ENCODE peak calls at places on chromosomes 13 and 19, in six cellular contexts. R is fibroblast of the conjunctiva; O is SW 1271; T is cardiac muscle cell; J is activated CD4-positive, alpha-beta T cell treated with anti-CD3 and anti-CD28 coated beads, Interleukin-2, amount 50 U/mL, for 48 hours; X is AG08396. D is an unnamed sample.

GRCh38 chr19:28185646-28186045 is 1027.3 kb downstream of the UQCRFS1 start:
- DNase-seq in R (no peak), O (no peak), T (no peak), J (no peak), X (no peak), D (no peak)

GRCh38 chr13:64912141-64912540 is 2318.0 kb downstream of the PCDH9 start:
- DNase-seq in R (peak; percentile 5), O (peak; percentile 82), T (peak; percentile 72), J (no peak), X (no peak), D (no peak)

GRCh38 chr13:23515116-23515515 is 55.1 kb upstream of the TNFRSF19 start:
- DNase-seq in R (no peak), O (no peak), T (no peak), J (no peak), X (no peak), D (no peak)

GRCh38 chr13:60396783-60397692 is at the start of gene TDRD3:
- DNase-seq in R (peak; percentile 78), O (peak; percentile 75), T (peak; percentile 89), J (peak; percentile 80), X (peak; percentile 90), D (peak; percentile 88)

GRCh38 chr19:2627319-2627829 is 75.1 kb downstream of the GNG7 start:
- DNase-seq in R (peak; percentile 91), O (peak; percentile 98), T (peak; percentile 94), J (peak; percentile 74), X (peak; percentile 94), D (peak; percentile 92)

GRCh38 chr13:48318014-48318713 is 14.6 kb downstream of the RB1 start:
- DNase-seq in R (no peak), O (no peak), T (no peak), J (no peak), X (no peak), D (no peak)

GRCh38 chr19:49591731-49592485 is 926 bp downstream of the PRR12 start:
- DNase-seq in R (no peak), O (peak; percentile 52), T (peak; percentile 49), J (peak; percentile 62), X (peak; percentile 62), D (peak; percentile 66)

GRCh38 chr19:862529-863304 is 3.3 kb downstream of the CFD start:
- DNase-seq in R (no peak), O (no peak), T (peak; percentile 61), J (peak; percentile 83), X (peak; percentile 87), D (peak; percentile 40)

GRCh38 chr19:11708457-11708856 is 30.3 kb downstream of the ZNF823 start:
- DNase-seq in R (no peak), O (no peak), T (no peak), J (no peak), X (no peak), D (no peak)

GRCh38 chr13:39783051-39783450 is 127.6 kb downstream of the COG6 start:
- DNase-seq in R (no peak), O (no peak), T (peak; percentile 46), J (no peak), X (no peak), D (no peak)

GRCh38 chr13:100097821-100098220 is 8.9 kb downstream of the PCCA start:
- DNase-seq in R (no peak), O (no peak), T (no peak), J (no peak), X (no peak), D (no peak)

GRCh38 chr19:3146677-3147100 is 10.9 kb downstream of the GNA15 start:
- DNase-seq in R (no peak), O (no peak), T (no peak), J (peak; percentile 84), X (no peak), D (no peak)

GRCh38 chr13:104473936-104474335 is 1407.7 kb upstream of the SLC10A2 start:
- DNase-seq in R (no peak), O (no peak), T (no peak), J (no peak), X (no peak), D (no peak)

GRCh38 chr19:50759886-50760285 is 10.4 kb upstream of the GPR32 start:
- DNase-seq in R (no peak), O (peak; percentile 47), T (peak; percentile 30), J (no peak), X (peak; percentile 49), D (no peak)

GRCh38 chr13:45464687-45465453 is at the start of gene COG3:
- DNase-seq in R (peak; percentile 95), O (peak; percentile 99), T (peak; percentile 97), J (peak; percentile 96), X (peak; percentile 95), D (peak; percentile 95)

GRCh38 chr13:111202745-111203144 is 87.6 kb downstream of the ARHGEF7 start:
- DNase-seq in R (peak; percentile 68), O (no peak), T (peak; percentile 96), J (no peak), X (peak; percentile 58), D (peak; percentile 11)

GRCh38 chr19:33332248-33332647 is 29.9 kb upstream of the CEBPA start:
- DNase-seq in R (no peak), O (no peak), T (no peak), J (no peak), X (no peak), D (no peak)

GRCh38 chr13:48403151-48403631 is 9.7 kb downstream of the LPAR6 start:
- DNase-seq in R (no peak), O (no peak), T (peak; percentile 67), J (peak; percentile 36), X (no peak), D (no peak)

GRCh38 chr19:34772697-34773554 is at the start of gene ZNF599:
- DNase-seq in R (peak; percentile 79), O (peak; percentile 81), T (peak; percentile 94), J (peak; percentile 92), X (peak; percentile 91), D (peak; percentile 93)

GRCh38 chr19:50728084-50728737 is 5.0 kb downstream of the CLEC11A start:
- DNase-seq in R (peak; percentile 52), O (no peak), T (peak; percentile 94), J (peak; percentile 80), X (no peak), D (peak; percentile 84)

GRCh38 chr19:48660854-48661731 is 11.7 kb downstream of the NTN5 start:
- DNase-seq in R (peak; percentile 59), O (peak; percentile 90), T (peak; percentile 91), J (peak; percentile 91), X (peak; percentile 93), D (peak; percentile 88)

GRCh38 chr19:42289556-42290041 is 12.3 kb upstream of the PRR19 start:
- DNase-seq in R (no peak), O (no peak), T (no peak), J (no peak), X (no peak), D (no peak)

GRCh38 chr13:112619730-112620639 is 32.0 kb upstream of the TUBGCP3 start:
- DNase-seq in R (no peak), O (no peak), T (peak; percentile 12), J (no peak), X (no peak), D (no peak)

GRCh38 chr13:113598481-113598880 is 13.9 kb downstream of the TFDP1 start:
- DNase-seq in R (no peak), O (no peak), T (no peak), J (no peak), X (no peak), D (no peak)

GRCh38 chr13:23488442-23488841 is 54.9 kb upstream of the SACS start:
- DNase-seq in R (no peak), O (no peak), T (peak; percentile 29), J (no peak), X (peak; percentile 61), D (no peak)

GRCh38 chr19:44712864-44713515 is 14.0 kb downstream of the CEACAM16 start:
- DNase-seq in R (no peak), O (no peak), T (no peak), J (no peak), X (no peak), D (no peak)

GRCh38 chr13:74465279-74465678 is 331.1 kb upstream of the KLF12 start:
- DNase-seq in R (no peak), O (no peak), T (no peak), J (no peak), X (no peak), D (no peak)

GRCh38 chr19:982567-983170 is 1.5 kb upstream of the WDR18 start:
- DNase-seq in R (no peak), O (peak; percentile 61), T (peak; percentile 65), J (peak; percentile 82), X (peak; percentile 95), D (peak; percentile 60)

GRCh38 chr19:41457241-41457640 is 14.3 kb downstream of the ERICH4 start:
- DNase-seq in R (no peak), O (no peak), T (no peak), J (no peak), X (no peak), D (no peak)

GRCh38 chr19:13748169-13748884 is 16.0 kb upstream of the MRI1 start:
- DNase-seq in R (no peak), O (peak; percentile 51), T (peak; percentile 53), J (peak; percentile 27), X (peak; percentile 60), D (peak; percentile 38)

GRCh38 chr13:40031031-40031430 is 375.6 kb downstream of the COG6 start:
- DNase-seq in R (no peak), O (no peak), T (peak; percentile 84), J (no peak), X (peak; percentile 24), D (peak; percentile 8)

GRCh38 chr19:50178320-50178719 is 15.2 kb upstream of the IZUMO2 start:
- DNase-seq in R (no peak), O (no peak), T (no peak), J (no peak), X (no peak), D (no peak)